ENCODE peak calls at places on chromosomes 3 and 15, in five cellular contexts. W is A549, R is SIG-M5, T is endothelial cell, X is occipital lobe. D is an unnamed sample.
A peak's percentile ranks its signal among the peaks of the same experiment; 100 is the strongest.

GRCh38 chr3:177056927-177057326 is 140.4 kb downstream of the TBL1XR1 start:
- DNase-seq in R (no peak), W (no peak), X (no peak), T (no peak), D (no peak)

GRCh38 chr15:89672221-89673161 is 6.7 kb downstream of the PLIN1 start:
- DNase-seq in W (no peak), T (no peak), X (no peak), R (no peak), D (peak; percentile 57)

GRCh38 chr3:178385280-178385952 is 150.8 kb upstream of the KCNMB2 start:
- DNase-seq in W (no peak), R (no peak), T (peak; percentile 46), X (peak; percentile 1), D (no peak)

GRCh38 chr3:120429921-120430361 is 20.9 kb downstream of the FSTL1 start:
- DNase-seq in R (no peak), W (no peak), X (no peak), T (no peak), D (no peak)

GRCh38 chr3:113933746-113934145 is 14.1 kb upstream of the ZDHHC23 start:
- DNase-seq in T (no peak), W (no peak), R (no peak), X (no peak), D (no peak)

GRCh38 chr3:37441689-37442088 is 267.3 kb upstream of the LRRFIP2 start:
- DNase-seq in T (no peak), W (no peak), X (no peak), R (no peak), D (no peak)

GRCh38 chr3:105394177-105394576 is 27.5 kb downstream of the ALCAM start:
- DNase-seq in X (no peak), W (no peak), R (no peak), T (no peak), D (no peak)

GRCh38 chr3:188734395-188734794 is 437.4 kb upstream of the TPRG1 start:
- DNase-seq in W (no peak), X (no peak), R (no peak), T (no peak), D (no peak)

GRCh38 chr15:46251873-46252272 is 617.0 kb downstream of the SQOR start:
- DNase-seq in R (no peak), X (no peak), W (no peak), T (no peak), D (no peak)

GRCh38 chr3:99544819-99545281 is 93.5 kb upstream of the COL8A1 start:
- DNase-seq in R (no peak), X (no peak), T (no peak), W (no peak), D (peak; percentile 22)

GRCh38 chr3:121970047-121970446 is 52.0 kb downstream of the ILDR1 start:
- DNase-seq in W (no peak), X (no peak), R (no peak), T (no peak), D (no peak)

GRCh38 chr3:11680509-11680908 is 36.8 kb upstream of the VGLL4 start:
- DNase-seq in W (no peak), T (no peak), X (no peak), R (no peak), D (no peak)

GRCh38 chr15:44035781-44036699 is 159.0 kb downstream of the FRMD5 start:
- DNase-seq in R (no peak), T (no peak), X (no peak), W (no peak), D (no peak)

GRCh38 chr15:73867956-73868355 is 5.4 kb upstream of the TBC1D21 start:
- DNase-seq in T (no peak), R (no peak), W (no peak), X (no peak), D (no peak)

GRCh38 chr3:66383998-66384745 is 116.7 kb downstream of the LRIG1 start:
- DNase-seq in T (no peak), R (no peak), W (no peak), X (no peak), D (peak; percentile 57)

GRCh38 chr3:192869131-192870027 is 48.3 kb downstream of the MB21D2 start:
- DNase-seq in T (no peak), R (no peak), W (no peak), X (peak; percentile 34), D (no peak)

GRCh38 chr3:36730965-36731364 is 33.4 kb downstream of the DCLK3 start:
- DNase-seq in R (no peak), T (no peak), X (no peak), W (no peak), D (no peak)

GRCh38 chr3:119294402-119294888 is 262 bp downstream of the ARHGAP31 start:
- DNase-seq in R (no peak), X (no peak), W (peak; percentile 37), T (no peak), D (peak; percentile 93)

GRCh38 chr3:59695858-59696257 is 646.0 kb upstream of the CFAP20DC start:
- DNase-seq in T (no peak), X (no peak), W (no peak), R (no peak), D (no peak)

GRCh38 chr3:128727996-128728395 is 2.0 kb downstream of the RAB7A start:
- DNase-seq in W (no peak), R (no peak), T (no peak), X (no peak), D (no peak)

GRCh38 chr3:154112146-154112545 is 9.0 kb upstream of the ARHGEF26 start:
- DNase-seq in W (no peak), X (no peak), R (no peak), T (no peak), D (no peak)